ENCODE peak calls at places on chromosomes 11 and 22, in six cellular contexts. O, Z, B, K, M and N are unnamed samples.

GRCh38 chr11:72209101-72209500 is 7.5 kb upstream of the FOLR2 start:
- DNase-seq in O (no peak), Z (no peak), B (no peak), K (no peak), M (no peak), N (no peak)

GRCh38 chr11:116312560-116313340 is 460.0 kb downstream of the BUD13 start:
- DNase-seq in O (no peak), Z (no peak), B (no peak), K (no peak), M (peak; percentile 90), N (peak; percentile 74)

GRCh38 chr11:82765466-82766034 is 31.9 kb upstream of the FAM181B start:
- DNase-seq in O (no peak), Z (no peak), B (no peak), K (no peak), M (no peak), N (peak; percentile 54)

GRCh38 chr11:128283445-128283844 is 303.9 kb downstream of the ETS1 start:
- DNase-seq in O (no peak), Z (no peak), B (peak; percentile 37), K (peak; percentile 27), M (no peak), N (no peak)

GRCh38 chr11:45106440-45106839 is 40.0 kb upstream of the PRDM11 start:
- DNase-seq in O (no peak), Z (no peak), B (no peak), K (no peak), M (no peak), N (no peak)

GRCh38 chr11:10294289-10294953 is 402 bp upstream of the SBF2 start:
- DNase-seq in O (no peak), Z (peak; percentile 64), B (peak; percentile 76), K (no peak), M (peak; percentile 37), N (no peak)

GRCh38 chr11:101442171-101442570 is 141.6 kb downstream of the TRPC6 start:
- DNase-seq in O (no peak), Z (no peak), B (peak; percentile 76), K (no peak), M (peak; percentile 44), N (no peak)

GRCh38 chr11:118634435-118635236 is 27.2 kb downstream of the PHLDB1 start:
- DNase-seq in O (no peak), Z (peak; percentile 79), B (peak; percentile 46), K (no peak), M (peak; percentile 93), N (peak; percentile 73)

GRCh38 chr11:554824-555499 is 5.6 kb downstream of the LMNTD2 start:
- DNase-seq in O (no peak), Z (peak; percentile 81), B (peak; percentile 38), K (no peak), M (peak; percentile 83), N (peak; percentile 56)

GRCh38 chr11:129695543-129696308 is 119.9 kb upstream of the TMEM45B start:
- DNase-seq in O (no peak), Z (peak; percentile 87), B (peak; percentile 37), K (no peak), M (peak; percentile 83), N (no peak)

GRCh38 chr22:31943976-31944699 is at the start of gene YWHAH:
- DNase-seq in O (peak; percentile 95), Z (peak; percentile 98), B (peak; percentile 95), K (peak; percentile 76), M (peak; percentile 98), N (peak; percentile 92)

GRCh38 chr11:61362542-61362875 is 335 bp downstream of the TMEM138 start:
- DNase-seq in O (no peak), Z (peak; percentile 14), B (peak; percentile 66), K (no peak), M (peak; percentile 23), N (no peak)

GRCh38 chr11:59669611-59670009 is 773 bp upstream of the PATL1 start:
- DNase-seq in O (peak; percentile 36), Z (no peak), B (peak; percentile 75), K (no peak), M (no peak), N (no peak)

GRCh38 chr22:37994049-37994448 is 9.7 kb upstream of the SOX10 start:
- DNase-seq in O (no peak), Z (no peak), B (no peak), K (no peak), M (no peak), N (no peak)

GRCh38 chr22:37930952-37931440 is 22.4 kb downstream of the C22orf23 start:
- DNase-seq in O (no peak), Z (no peak), B (no peak), K (no peak), M (peak; percentile 68), N (no peak)

GRCh38 chr22:45212992-45213751 is 27.5 kb downstream of the KIAA0930 start:
- DNase-seq in O (no peak), Z (no peak), B (peak; percentile 68), K (no peak), M (no peak), N (no peak)

GRCh38 chr11:61654397-61654829 is 25.8 kb upstream of the DAGLA start:
- DNase-seq in O (no peak), Z (no peak), B (no peak), K (no peak), M (peak; percentile 25), N (no peak)

GRCh38 chr11:119580751-119581150 is 148.2 kb downstream of the NECTIN1 start:
- DNase-seq in O (no peak), Z (no peak), B (no peak), K (no peak), M (no peak), N (no peak)

GRCh38 chr11:57618438-57618837 is 21.0 kb downstream of the SERPING1 start:
- DNase-seq in O (no peak), Z (no peak), B (no peak), K (no peak), M (no peak), N (no peak)

GRCh38 chr11:62122076-62122475 is 1.7 kb upstream of the INCENP start:
- DNase-seq in O (no peak), Z (no peak), B (peak; percentile 14), K (no peak), M (no peak), N (no peak)

GRCh38 chr22:49363526-49364230 is 464.0 kb downstream of the BRD1 start:
- DNase-seq in O (no peak), Z (no peak), B (no peak), K (no peak), M (no peak), N (no peak)

GRCh38 chr11:6377902-6378694 is 12.2 kb upstream of the SMPD1 start:
- DNase-seq in O (no peak), Z (no peak), B (peak; percentile 31), K (no peak), M (no peak), N (no peak)

GRCh38 chr11:9758676-9759518 is 95.0 kb downstream of the SWAP70 start:
- DNase-seq in O (no peak), Z (peak; percentile 64), B (peak; percentile 83), K (no peak), M (peak; percentile 80), N (peak; percentile 18)

GRCh38 chr11:9276571-9276970 is 11.4 kb upstream of the DENND5A start:
- DNase-seq in O (no peak), Z (no peak), B (no peak), K (no peak), M (no peak), N (no peak)

GRCh38 chr11:123491241-123491640 is 61.2 kb downstream of the GRAMD1B start:
- DNase-seq in O (no peak), Z (no peak), B (no peak), K (no peak), M (no peak), N (no peak)

GRCh38 chr11:123091541-123091940 is 29.6 kb upstream of the HSPA8 start:
- DNase-seq in O (no peak), Z (no peak), B (no peak), K (no peak), M (no peak), N (no peak)

GRCh38 chr11:76209956-76210885 is 3.9 kb upstream of the WNT11 start:
- DNase-seq in O (no peak), Z (peak; percentile 73), B (peak; percentile 72), K (no peak), M (peak; percentile 79), N (peak; percentile 50)

GRCh38 chr11:47391711-47392432 is 13.5 kb upstream of the SPI1 start:
- DNase-seq in O (no peak), Z (no peak), B (no peak), K (no peak), M (no peak), N (no peak)